ENCODE peak calls at places on chromosome 9, in eight cellular contexts. I is HS-5; S is activated CD8-positive, alpha-beta memory T cell treated with anti-CD3 and anti-CD28 coated beads for 4 hours; U is stimulated activated CD4-positive, alpha-beta T cell treated with anti-CD3 and anti-CD28 coated beads, TNF-alpha, amount 100 ng/mL, for 48 hours; T is HEK293T; C is GM23248; A is HT-29; Z is HFF-Myc. G is an unnamed sample.

GRCh38 chr9:79565245-79565644 is 6.5 kb upstream of the TLE4 start:
- DNase-seq in I (no peak), S (no peak), U (no peak), T (no peak), C (peak; percentile 16), A (no peak), Z (no peak), G (no peak)

GRCh38 chr9:38700695-38701094 is 19.2 kb downstream of the FAM240B start:
- DNase-seq in I (no peak), S (no peak), U (no peak), T (no peak), C (no peak), A (no peak), Z (no peak), G (no peak)

GRCh38 chr9:96057155-96057554 is 181.7 kb downstream of the ERCC6L2 start:
- DNase-seq in I (no peak), S (no peak), U (no peak), T (no peak), C (no peak), A (no peak), Z (no peak), G (no peak)

GRCh38 chr9:37187269-37187668 is 66.9 kb downstream of the ZCCHC7 start:
- DNase-seq in I (no peak), S (no peak), U (no peak), T (no peak), C (no peak), A (no peak), Z (no peak), G (no peak)

GRCh38 chr9:121634800-121635261 is 16.6 kb upstream of the DAB2IP start:
- DNase-seq in I (no peak), S (no peak), U (no peak), T (peak; percentile 60), C (peak; percentile 30), A (peak; percentile 60), Z (no peak), G (no peak)

GRCh38 chr9:97470076-97470475 is 31.4 kb upstream of the TMOD1 start:
- DNase-seq in I (no peak), S (no peak), U (no peak), T (no peak), C (no peak), A (peak; percentile 8), Z (no peak), G (no peak)

GRCh38 chr9:134932171-134932570 is 14.5 kb upstream of the FCN1 start:
- DNase-seq in I (no peak), S (no peak), U (no peak), T (no peak), C (no peak), A (no peak), Z (no peak), G (no peak)

GRCh38 chr9:33129886-33130284 is 37.3 kb downstream of the B4GALT1 start:
- DNase-seq in I (no peak), S (no peak), U (no peak), T (no peak), C (no peak), A (no peak), Z (no peak), G (no peak)

GRCh38 chr9:14383296-14383695 is 69.4 kb upstream of the NFIB start:
- DNase-seq in I (no peak), S (no peak), U (no peak), T (no peak), C (peak; percentile 64), A (peak; percentile 18), Z (no peak), G (no peak)

GRCh38 chr9:93667006-93667405 is 90.6 kb downstream of the PHF2 start:
- DNase-seq in I (no peak), S (no peak), U (no peak), T (no peak), C (no peak), A (no peak), Z (no peak), G (no peak)

GRCh38 chr9:36671561-36671960 is 98.9 kb downstream of the MELK start:
- DNase-seq in I (no peak), S (no peak), U (no peak), T (no peak), C (no peak), A (no peak), Z (no peak), G (no peak)

GRCh38 chr9:127776195-127776918 is 2.1 kb downstream of the SH2D3C start:
- DNase-seq in I (no peak), S (peak; percentile 57), U (no peak), T (no peak), C (no peak), A (no peak), Z (no peak), G (no peak)

GRCh38 chr9:88387035-88387732 is 1.1 kb upstream of the SPIN1 start:
- DNase-seq in I (no peak), S (no peak), U (no peak), T (peak; percentile 23), C (peak; percentile 71), A (peak; percentile 62), Z (no peak), G (no peak)

GRCh38 chr9:4739587-4740372 is 1.2 kb downstream of the AK3 start:
- DNase-seq in I (no peak), S (no peak), U (no peak), T (no peak), C (peak; percentile 33), A (peak; percentile 28), Z (no peak), G (no peak)

GRCh38 chr9:18260527-18260926 is 213.4 kb upstream of the ADAMTSL1 start:
- DNase-seq in I (no peak), S (no peak), U (no peak), T (no peak), C (no peak), A (no peak), Z (peak; percentile 40), G (no peak)

GRCh38 chr9:125889122-125889523 is 141.9 kb downstream of the PBX3 start:
- DNase-seq in I (no peak), S (no peak), U (no peak), T (no peak), C (peak; percentile 61), A (no peak), Z (no peak), G (no peak)

GRCh38 chr9:18566125-18566524 is 92.2 kb downstream of the ADAMTSL1 start:
- DNase-seq in I (peak; percentile 24), S (no peak), U (no peak), T (no peak), C (peak; percentile 78), A (no peak), Z (no peak), G (no peak)

GRCh38 chr9:92180669-92181181 is 65.5 kb upstream of the SPTLC1 start:
- DNase-seq in I (peak; percentile 32), S (no peak), U (no peak), T (no peak), C (peak; percentile 94), A (no peak), Z (peak; percentile 80), G (no peak)

GRCh38 chr9:4099961-4100360 is 199.9 kb downstream of the GLIS3 start:
- DNase-seq in I (peak; percentile 56), S (no peak), U (no peak), T (no peak), C (peak; percentile 80), A (no peak), Z (no peak), G (no peak)

GRCh38 chr9:34279431-34279830 is 49.6 kb downstream of the KIF24 start:
- DNase-seq in I (no peak), S (no peak), U (no peak), T (no peak), C (peak; percentile 9), A (peak; percentile 26), Z (no peak), G (no peak)

GRCh38 chr9:78605029-78605930 is 308.4 kb downstream of the PSAT1 start:
- DNase-seq in I (no peak), S (no peak), U (no peak), T (no peak), C (no peak), A (no peak), Z (no peak), G (no peak)

GRCh38 chr9:88535932-88536324 is 950 bp downstream of the NXNL2 start:
- DNase-seq in I (no peak), S (no peak), U (no peak), T (no peak), C (no peak), A (no peak), Z (no peak), G (no peak)

GRCh38 chr9:127667906-127668305 is 38.9 kb upstream of the CFAP157 start:
- DNase-seq in I (no peak), S (no peak), U (no peak), T (no peak), C (no peak), A (no peak), Z (no peak), G (no peak)